ENCODE peak calls at places on chromosome 1, in seven cellular contexts. V is ureter; T is fibroblast of pulmonary artery; Q is OCI-LY7; X is hepatocyte; A is ELR; P is activated CD8-positive, alpha-beta memory T cell treated with anti-CD3 and anti-CD28 coated beads for 1 hour. D is an unnamed sample.
A peak's percentile ranks its signal among the peaks of the same experiment; 100 is the strongest.

GRCh38 chr1:243312962-243313634 is 57.3 kb downstream of the SDCCAG8 start:
- DNase-seq in V (no peak), T (no peak), A (no peak), P (no peak), X (no peak), Q (no peak), D (no peak)

GRCh38 chr1:31704261-31705079 is 653 bp upstream of the COL16A1 start:
- DNase-seq in Q (no peak), X (peak; percentile 67), V (no peak), A (peak; percentile 75), P (no peak), T (peak; percentile 53), D (peak; percentile 45)

GRCh38 chr1:231918239-231919015 is 291.8 kb downstream of the DISC1 start:
- DNase-seq in X (no peak), T (peak; percentile 29), V (no peak), A (peak; percentile 63), Q (no peak), P (no peak), D (no peak)

GRCh38 chr1:32321712-32322291 is 14.2 kb downstream of the MARCKSL1 start:
- DNase-seq in A (peak; percentile 33), X (peak; percentile 79), Q (peak; percentile 29), P (no peak), V (peak; percentile 56), T (no peak), D (peak; percentile 91)

GRCh38 chr1:35885961-35886558 is 3.1 kb downstream of the AGO1 start:
- DNase-seq in V (no peak), X (peak; percentile 42), P (no peak), T (no peak), A (no peak), Q (peak; percentile 23), D (no peak)

GRCh38 chr1:46456411-46456963 is 33.1 kb upstream of the DMBX1 start:
- DNase-seq in X (no peak), V (no peak), T (peak; percentile 16), P (no peak), Q (no peak), A (no peak), D (no peak)

GRCh38 chr1:80363689-80364475 is 1357.4 kb upstream of the ADGRL4 start:
- DNase-seq in X (no peak), P (no peak), A (peak; percentile 33), T (no peak), V (no peak), Q (no peak), D (no peak)

GRCh38 chr1:209567788-209568187 is 15.7 kb upstream of the CAMK1G start:
- DNase-seq in V (no peak), T (peak; percentile 65), P (no peak), A (peak; percentile 67), X (peak; percentile 14), Q (no peak), D (no peak)

GRCh38 chr1:68831281-68831680 is 334.4 kb upstream of the DEPDC1 start:
- DNase-seq in P (no peak), A (no peak), V (no peak), X (no peak), Q (no peak), T (no peak), D (no peak)

GRCh38 chr1:88980918-88981317 is 11.5 kb downstream of the KYAT3 start:
- DNase-seq in X (no peak), T (no peak), P (no peak), A (no peak), Q (no peak), V (no peak), D (no peak)